ENCODE peak calls at places on chromosomes 16 and 17, in six cellular contexts. U is GM12878, H is HCT116, Q is stomach, N is body of pancreas, P is spleen. I is an unnamed sample.

GRCh38 chr16:59060212-59060611 is 326.1 kb upstream of the GOT2 start:
- DNase-seq in U (no peak), H (no peak), Q (no peak), N (no peak), P (no peak), I (no peak)

GRCh38 chr16:49698416-49698815 is 157.5 kb downstream of the ZNF423 start:
- DNase-seq in U (no peak), H (no peak), Q (no peak), N (no peak), P (no peak), I (no peak)

GRCh38 chr17:64240741-64241347 is 22.2 kb downstream of the TEX2 start:
- DNase-seq in U (no peak), H (no peak), Q (no peak), N (peak; percentile 50), P (no peak), I (no peak)

GRCh38 chr17:78110363-78111011 is 18.1 kb downstream of the TMC6 start:
- DNase-seq in U (no peak), H (no peak), Q (no peak), N (no peak), P (no peak), I (no peak)

GRCh38 chr17:3738562-3739295 is 15.0 kb downstream of the HASPIN start:
- DNase-seq in U (no peak), H (no peak), Q (peak; percentile 73), N (peak; percentile 85), P (no peak), I (no peak)

GRCh38 chr16:31215287-31216115 is 1.4 kb downstream of the PYDC1 start:
- DNase-seq in U (no peak), H (peak; percentile 63), Q (peak; percentile 64), N (peak; percentile 67), P (peak; percentile 87), I (no peak)

GRCh38 chr17:80036715-80037477 is 454 bp downstream of the CCDC40 start:
- DNase-seq in U (no peak), H (no peak), Q (no peak), N (peak; percentile 44), P (peak; percentile 80), I (no peak)

GRCh38 chr17:27489045-27489715 is 32.9 kb downstream of the KSR1 start:
- DNase-seq in U (no peak), H (no peak), Q (peak; percentile 50), N (peak; percentile 65), P (peak; percentile 81), I (peak; percentile 95)

GRCh38 chr17:8153550-8153956 is 1.3 kb upstream of the PER1 start:
- DNase-seq in U (no peak), H (no peak), Q (peak; percentile 73), N (peak; percentile 97), P (no peak), I (peak; percentile 96)

GRCh38 chr17:72812823-72813222 is 279.7 kb downstream of the SLC39A11 start:
- DNase-seq in U (no peak), H (peak; percentile 51), Q (no peak), N (no peak), P (no peak), I (no peak)

GRCh38 chr16:65119905-65120341 is 1.9 kb downstream of the CDH11 start:
- DNase-seq in U (no peak), H (no peak), Q (no peak), N (no peak), P (no peak), I (peak; percentile 92)

GRCh38 chr17:9488556-9488955 is 87.1 kb downstream of the STX8 start:
- DNase-seq in U (no peak), H (no peak), Q (no peak), N (no peak), P (no peak), I (peak; percentile 79)

GRCh38 chr17:81868674-81869220 is 2.4 kb downstream of the ARHGDIA start:
- DNase-seq in U (no peak), H (peak; percentile 84), Q (no peak), N (peak; percentile 51), P (peak; percentile 83), I (no peak)

GRCh38 chr16:58418026-58418425 is 25.8 kb downstream of the GINS3 start:
- DNase-seq in U (no peak), H (no peak), Q (no peak), N (no peak), P (no peak), I (no peak)

GRCh38 chr16:57590654-57591085 is 37.8 kb upstream of the ADGRG1 start:
- DNase-seq in U (no peak), H (peak; percentile 28), Q (no peak), N (no peak), P (no peak), I (no peak)

GRCh38 chr16:78220571-78220970 is 121.1 kb downstream of the WWOX start:
- DNase-seq in U (no peak), H (no peak), Q (no peak), N (no peak), P (no peak), I (no peak)

GRCh38 chr17:51765558-51766145 is 392.9 kb downstream of the CA10 start:
- DNase-seq in U (no peak), H (no peak), Q (no peak), N (no peak), P (no peak), I (no peak)

GRCh38 chr17:51768706-51769105 is 389.8 kb downstream of the CA10 start:
- DNase-seq in U (no peak), H (no peak), Q (no peak), N (no peak), P (no peak), I (no peak)

GRCh38 chr17:51769231-51769630 is 389.3 kb downstream of the CA10 start:
- DNase-seq in U (no peak), H (no peak), Q (no peak), N (no peak), P (no peak), I (no peak)

GRCh38 chr17:51764387-51764971 is 394.0 kb downstream of the CA10 start:
- DNase-seq in U (peak; percentile 4), H (peak; percentile 68), Q (peak; percentile 41), N (peak; percentile 59), P (no peak), I (no peak)

DNA sequence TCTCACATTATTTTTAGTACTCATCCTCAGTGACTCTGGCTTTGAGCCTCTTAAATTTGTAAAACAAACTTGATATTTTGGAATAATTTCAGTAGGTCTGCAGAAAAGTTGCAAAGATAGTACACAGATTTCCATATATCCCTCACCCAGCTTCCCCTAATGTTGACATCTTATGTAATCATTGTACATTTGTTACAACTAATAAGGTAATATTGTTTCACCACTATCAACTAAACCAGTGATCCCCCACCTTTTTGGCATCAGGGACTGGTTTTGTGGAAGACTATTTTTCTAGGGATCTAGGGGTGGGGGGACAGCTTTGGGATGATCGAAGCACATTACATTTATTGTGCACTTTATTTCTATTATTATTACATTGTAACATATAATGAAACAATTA is 391.2 kb downstream of the CA10 start:
- DNase-seq in U (no peak), H (no peak), Q (no peak), N (no peak), P (no peak), I (no peak)
- TF ChIP-seq CTCF in U (no peak), H (no peak), Q (no peak), N (no peak), P (no peak), I (no peak)

GRCh38 chr17:29135464-29135863 is 44.7 kb downstream of the MYO18A start:
- DNase-seq in U (no peak), H (no peak), Q (no peak), N (no peak), P (no peak), I (no peak)

GRCh38 chr17:29140051-29140582 is 40.1 kb downstream of the MYO18A start:
- DNase-seq in U (no peak), H (no peak), Q (peak; percentile 88), N (peak; percentile 88), P (peak; percentile 96), I (peak; percentile 95)

GRCh38 chr17:29138991-29139682 is 41.1 kb downstream of the MYO18A start:
- DNase-seq in U (no peak), H (no peak), Q (peak; percentile 46), N (no peak), P (peak; percentile 93), I (no peak)

GRCh38 chr17:29138184-29138955 is 41.8 kb downstream of the MYO18A start:
- DNase-seq in U (no peak), H (no peak), Q (no peak), N (no peak), P (no peak), I (no peak)

DNA sequence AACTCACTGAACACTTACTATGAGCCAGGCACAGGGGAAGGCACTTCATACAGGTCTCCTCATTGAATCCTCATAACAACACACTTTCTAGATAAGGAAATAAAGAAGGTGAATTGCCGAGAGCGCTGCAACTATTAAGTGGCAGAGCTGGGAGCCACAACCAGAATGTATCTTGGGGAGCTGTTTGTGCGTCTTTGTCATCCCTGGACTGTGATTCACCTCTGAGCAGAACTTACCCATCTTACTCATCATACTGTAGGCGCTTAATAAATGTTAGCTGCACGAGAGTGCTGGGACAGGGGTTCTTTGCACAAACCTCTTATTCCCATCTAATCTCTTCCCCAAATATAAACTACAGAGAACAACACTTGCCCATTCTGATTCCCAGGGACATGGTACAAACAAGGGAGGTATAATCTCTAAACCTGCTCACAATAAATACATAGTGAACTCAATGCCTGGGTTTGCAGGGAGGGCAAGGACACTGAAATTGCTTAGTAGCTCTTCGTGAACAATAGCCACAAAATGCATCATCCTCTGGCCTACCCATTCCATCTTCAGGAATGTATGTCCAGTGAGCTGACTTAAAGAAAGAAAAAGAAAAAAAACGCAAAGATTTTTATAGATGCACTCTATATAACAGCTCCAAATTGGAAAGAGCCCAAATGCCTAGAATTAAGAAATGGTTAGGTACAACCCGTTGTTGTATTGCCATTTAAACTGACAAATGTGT is 43.0 kb downstream of the MYO18A start:
- DNase-seq in U (no peak), H (no peak), Q (no peak), N (no peak), P (no peak), I (no peak)
- H3K4me1 ChIP-seq in U (peaks cover 29% of the 10 kb centered on the region), H (peaks cover 87% of the 10 kb centered on the region), Q (peaks cover 53% of the 10 kb centered on the region), N (peaks cover 17% of the 10 kb centered on the region), P (peaks cover 74% of the 10 kb centered on the region), I (peaks cover 58% of the 10 kb centered on the region)

GRCh38 chr17:56395787-56396186 is 197.7 kb upstream of the NOG start:
- DNase-seq in U (no peak), H (no peak), Q (no peak), N (no peak), P (no peak), I (no peak)
- TF ChIP-seq POLR2A in U (no peak), H (no peak), Q (no peak), N (no peak), P (no peak), I (no peak)

GRCh38 chr16:5428932-5429331 is 331.3 kb upstream of the EEF2KMT start:
- DNase-seq in U (no peak), H (no peak), Q (no peak), N (no peak), P (no peak), I (no peak)
- TF ChIP-seq CTCF in U (no peak), H (peak; percentile 44), Q (no peak), N (no peak), P (no peak), I (no peak)

GRCh38 chr17:1037238-1037879 is 40.4 kb downstream of the TIMM22 start:
- DNase-seq in U (no peak), H (no peak), Q (no peak), N (no peak), P (no peak), I (no peak)

GRCh38 chr17:1034652-1035210 is 37.8 kb downstream of the TIMM22 start:
- DNase-seq in U (no peak), H (no peak), Q (no peak), N (no peak), P (no peak), I (no peak)

GRCh38 chr17:1036171-1036844 is 39.4 kb downstream of the TIMM22 start:
- DNase-seq in U (no peak), H (no peak), Q (no peak), N (no peak), P (no peak), I (no peak)

GRCh38 chr17:1036845-1037237 is 39.9 kb downstream of the TIMM22 start:
- DNase-seq in U (no peak), H (no peak), Q (no peak), N (no peak), P (no peak), I (no peak)

GRCh38 chr17:1035546-1036170 is 38.7 kb downstream of the TIMM22 start:
- DNase-seq in U (no peak), H (no peak), Q (no peak), N (no peak), P (no peak), I (no peak)
- H3K4me1 ChIP-seq in U (no peaks in the 10 kb centered on the region), H (no peaks in the 10 kb centered on the region), Q (peaks cover 29% of the 10 kb centered on the region), N (peaks cover 10% of the 10 kb centered on the region), P (peaks cover 47% of the 10 kb centered on the region), I (peaks cover 60% of the 10 kb centered on the region)

I was measured in esophagus muscularis mucosa.